ENCODE peak calls at places on chromosomes 6 and 20, in four cellular contexts. R is CD8-positive, alpha-beta T cell; W is spleen; J is stomach. X is an unnamed sample. For H3K4me1, the result is how much of the 10 kb centered on the place peaks cover.

GRCh38 chr20:52103911-52104545 is 87.6 kb downstream of the ZFP64 start:
- DNase-seq in R (no peak), W (no peak), J (no peak), X (no peak)

GRCh38 chr6:77456531-77457248 is 6.6 kb downstream of the HTR1B start:
- DNase-seq in R (no peak), W (no peak), J (no peak), X (no peak)

GRCh38 chr6:122799916-122800701 is 11.1 kb downstream of the SMPDL3A start:
- DNase-seq in R (no peak), W (no peak), J (no peak), X (no peak)

GRCh38 chr20:49893242-49894072 is 21.9 kb downstream of the SPATA2 start:
- DNase-seq in R (no peak), W (peak), J (no peak), X (no peak)

GRCh38 chr6:63677282-63677681 is 41.7 kb downstream of the PHF3 start:
- DNase-seq in R (no peak), W (no peak), J (no peak), X (no peak)

GRCh38 chr20:41738584-41739193 is 120.5 kb upstream of the CHD6 start:
- DNase-seq in R (peak), W (no peak), J (peak), X (peak)

GRCh38 chr20:38501858-38502431 is 29.3 kb downstream of the RALGAPB start:
- DNase-seq in R (no peak), W (no peak), J (no peak), X (no peak)

GRCh38 chr6:14709900-14710299 is 536.0 kb upstream of the JARID2 start:
- DNase-seq in R (no peak), W (no peak), J (no peak), X (no peak)

GRCh38 chr20:34663213-34663943 is 13.5 kb downstream of the PIGU start:
- DNase-seq in R (no peak), W (no peak), J (no peak), X (no peak)

GRCh38 chr20:9912858-9913434 is 74.1 kb upstream of the PAK5 start:
- DNase-seq in R (peak), W (no peak), J (peak), X (no peak)

GRCh38 chr6:149951096-149951495 is 9.3 kb downstream of the ULBP2 start:
- DNase-seq in R (no peak), W (no peak), J (no peak), X (no peak)

GRCh38 chr20:62119591-62120364 is 2.5 kb upstream of the LSM14B start:
- DNase-seq in R (no peak), W (no peak), J (no peak), X (no peak)

GRCh38 chr6:97630592-97630991 is 347.6 kb upstream of the MMS22L start:
- DNase-seq in R (no peak), W (no peak), J (no peak), X (no peak)

GRCh38 chr6:42171813-42172595 is 1.2 kb upstream of the GUCA1A start:
- DNase-seq in R (no peak), W (no peak), J (no peak), X (no peak)

GRCh38 chr6:89410231-89411018 is 1.6 kb downstream of the RRAGD start:
- DNase-seq in R (no peak), W (no peak), J (no peak), X (peak)

GRCh38 chr6:36362551-36363389 is 24.7 kb downstream of the ETV7 start:
- DNase-seq in R (no peak), W (peak), J (no peak), X (no peak)

GRCh38 chr20:24693466-24694156 is 224.2 kb downstream of the SYNDIG1 start:
- DNase-seq in R (no peak), W (peak), J (peak), X (no peak)

GRCh38 chr6:139583420-139583819 is 209.0 kb upstream of the CITED2 start:
- DNase-seq in R (no peak), W (no peak), J (no peak), X (no peak)

GRCh38 chr6:16494781-16495180 is 256.4 kb downstream of the GMPR start:
- DNase-seq in R (no peak), W (no peak), J (no peak), X (no peak)

GRCh38 chr20:1388706-1389483 is 4.0 kb downstream of the FKBP1A start:
- DNase-seq in R (peak), W (no peak), J (no peak), X (no peak)

GRCh38 chr6:170429457-170429856 is 122.9 kb downstream of the FAM120B start:
- DNase-seq in R (no peak), W (no peak), J (no peak), X (peak)

GRCh38 chr20:62772618-62772993 is 23.7 kb upstream of the MRGBP start:
- DNase-seq in R (no peak), W (no peak), J (no peak), X (no peak)

GRCh38 chr20:10236540-10237533 is 18.2 kb downstream of the SNAP25 start:
- DNase-seq in R (no peak), W (no peak), J (no peak), X (no peak)

GRCh38 chr6:68778356-68779020 is 143.4 kb downstream of the ADGRB3 start:
- DNase-seq in R (no peak), W (no peak), J (no peak), X (no peak)

GRCh38 chr20:59820204-59821041 is 113.0 kb downstream of the SYCP2 start:
- DNase-seq in R (no peak), W (peak), J (no peak), X (peak)

GRCh38 chr6:11771473-11772048 is 7.0 kb downstream of the ADTRP start:
- DNase-seq in R (no peak), W (no peak), J (no peak), X (no peak)

GRCh38 chr6:15716889-15717288 is 54.1 kb upstream of the DTNBP1 start:
- DNase-seq in R (no peak), W (no peak), J (no peak), X (no peak)

GRCh38 chr20:30816182-30816645 is 441.2 kb upstream of the DEFB115 start:
- DNase-seq in R (no peak), W (peak), J (no peak), X (no peak)

GRCh38 chr6:152166897-152167296 is 359.4 kb downstream of the ESR1 start:
- DNase-seq in R (no peak), W (no peak), J (no peak), X (no peak)
- H3K4me3 ChIP-seq in R (no peak), W (no peak), J (no peak), X (no peak)

DNA sequence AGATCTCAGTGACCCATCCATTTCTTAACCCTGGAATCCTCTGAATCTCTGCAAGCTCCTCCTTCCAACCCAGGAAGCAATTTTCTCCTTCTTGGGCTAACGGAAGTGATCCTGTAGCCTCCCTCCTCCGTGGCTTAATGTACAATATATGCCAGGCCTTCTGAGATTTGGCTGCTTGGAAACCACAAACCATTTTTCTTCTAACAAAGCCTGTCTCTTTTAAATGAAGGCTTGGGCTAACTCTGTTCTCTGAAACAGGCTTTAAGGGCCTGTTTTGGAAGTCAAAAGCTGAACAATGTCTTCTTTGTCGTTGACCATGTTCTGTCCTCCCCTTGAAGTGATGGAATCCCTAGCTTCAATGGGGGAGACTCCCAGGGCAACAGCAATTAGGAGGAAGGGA is 14.9 kb downstream of the FYN start:
- DNase-seq in R (no peak), W (no peak), J (no peak), X (no peak)
- H3K4me1 ChIP-seq in R (half or more), W (under half), J (under half), X (under half)

DNA sequence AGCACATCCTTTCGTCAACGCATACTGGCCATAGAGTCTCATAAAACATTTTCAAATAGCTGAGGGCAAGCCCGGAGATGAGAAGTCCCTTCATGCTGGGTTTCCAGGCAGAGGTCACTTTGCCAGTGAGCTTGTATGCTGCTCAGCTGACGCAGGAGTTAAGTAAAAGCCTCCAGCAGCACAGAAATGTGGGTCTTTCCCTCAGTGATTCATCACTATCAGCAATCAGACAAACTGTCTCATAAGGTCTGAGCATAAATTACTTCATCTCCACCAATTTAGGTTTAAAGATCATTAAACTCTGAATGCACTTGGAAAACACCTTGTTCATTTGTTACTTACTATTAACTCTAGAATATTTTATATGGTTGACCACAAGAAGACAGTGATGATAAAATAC is 128.9 kb upstream of the TNFAIP3 start:
- DNase-seq in R (no peak), W (no peak), J (no peak), X (no peak)
- H3K27ac ChIP-seq in R (no peak), W (no peak), J (no peak), X (no peak)

DNA sequence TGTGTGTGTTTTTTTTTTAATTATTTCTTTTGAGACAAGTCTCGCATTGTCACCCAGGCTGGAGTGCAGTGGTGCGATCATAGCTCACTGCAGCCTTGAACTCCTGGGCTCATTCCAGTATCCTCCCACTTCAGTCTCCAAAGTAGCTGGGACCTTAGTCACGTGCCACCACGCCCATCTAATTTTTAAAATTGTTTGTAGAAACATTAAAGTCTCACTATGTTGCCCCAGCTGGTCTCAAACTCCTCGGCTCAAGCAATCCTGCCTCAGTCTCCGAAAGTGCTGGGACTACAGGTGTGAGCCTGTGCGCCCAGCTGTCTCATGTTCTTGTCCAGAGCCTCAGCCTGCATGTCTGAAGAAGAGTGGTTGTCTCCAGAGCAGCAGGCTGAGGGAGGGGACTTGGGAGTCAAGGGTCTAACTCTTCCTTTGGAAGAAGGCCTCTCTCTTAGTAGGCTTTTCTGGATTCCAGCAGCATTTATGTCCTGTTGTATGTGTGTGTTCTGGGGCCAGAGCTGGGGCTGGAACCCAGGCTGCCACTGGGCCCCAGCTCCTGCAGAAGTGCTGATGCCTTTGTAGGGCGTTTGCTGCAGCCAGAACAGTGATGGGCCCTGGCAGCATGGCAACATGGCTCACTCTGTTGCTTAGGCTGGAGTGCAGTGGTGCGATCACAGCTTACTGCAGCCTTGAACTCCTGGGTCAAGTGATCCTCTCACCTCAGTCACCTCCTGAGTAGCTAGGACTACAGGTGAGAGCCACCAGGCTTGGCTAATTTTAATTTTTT is 5.4 kb downstream of the DNMT3B start:
- DNase-seq in R (no peak), W (no peak), J (no peak), X (no peak)
- H3K4me3 ChIP-seq in R (no peak), W (no peak), J (no peak), X (no peak)

GRCh38 chr6:35041086-35041855 is 99.9 kb downstream of the TCP11 start:
- DNase-seq in R (no peak), W (no peak), J (no peak), X (no peak)

GRCh38 chr6:35042041-35042440 is 99.1 kb downstream of the TCP11 start:
- DNase-seq in R (no peak), W (no peak), J (no peak), X (no peak)

GRCh38 chr6:35038076-35038475 is 103.1 kb downstream of the TCP11 start:
- DNase-seq in R (no peak), W (no peak), J (no peak), X (no peak)

GRCh38 chr6:35042451-35042850 is 98.7 kb downstream of the TCP11 start:
- DNase-seq in R (no peak), W (no peak), J (no peak), X (no peak)

GRCh38 chr6:35040398-35040797 is 100.7 kb downstream of the TCP11 start:
- DNase-seq in R (no peak), W (no peak), J (no peak), X (no peak)
- H3K4me1 ChIP-seq in R (under half), W (half or more), J (under half), X (half or more)

X was measured in esophagus muscularis mucosa.